ENCODE peak calls at places on chromosome 6, in four cellular contexts. One of them, this sample, is unnamed.

GRCh38 chr6:53628354-53629119 is 37.0 kb downstream of the KLHL31 start:
- DNase-seq in HepG2: no peak
- DNase-seq in GM12878: no peak
- DNase-seq in H1: no peak
- DNase-seq in this sample: no peak

GRCh38 chr6:56808871-56809359 is 146.0 kb upstream of the BEND6 start:
- DNase-seq in HepG2: no peak
- DNase-seq in GM12878: no peak
- DNase-seq in H1: no peak
- DNase-seq in this sample: no peak

GRCh38 chr6:127933852-127934840 is 33.3 kb upstream of the THEMIS start:
- DNase-seq in H1: no peak
- DNase-seq in HepG2: no peak
- DNase-seq in GM12878: no peak
- DNase-seq in this sample: no peak

GRCh38 chr6:98203170-98203806 is 631.1 kb upstream of the POU3F2 start:
- DNase-seq in H1: no peak
- DNase-seq in HepG2: no peak
- DNase-seq in GM12878: no peak
- DNase-seq in this sample: no peak

GRCh38 chr6:144796070-144796469 is 510.9 kb downstream of the UTRN start:
- DNase-seq in GM12878: no peak
- DNase-seq in H1: no peak
- DNase-seq in HepG2: no peak
- DNase-seq in this sample: no peak

GRCh38 chr6:37273697-37274096 is 15.8 kb upstream of the TMEM217 start:
- DNase-seq in GM12878: no peak
- DNase-seq in H1: no peak
- DNase-seq in HepG2: no peak
- DNase-seq in this sample: no peak

GRCh38 chr6:14549319-14549770 is 431.8 kb downstream of the CD83 start:
- DNase-seq in H1: no peak
- DNase-seq in GM12878: no peak
- DNase-seq in HepG2: no peak
- DNase-seq in this sample: no peak

GRCh38 chr6:43929511-43929910 is 159.5 kb downstream of the VEGFA start:
- DNase-seq in H1: no peak
- DNase-seq in HepG2: no peak
- DNase-seq in GM12878: no peak
- DNase-seq in this sample: no peak

GRCh38 chr6:160394654-160395035 is 46.5 kb downstream of the SLC22A3 start:
- DNase-seq in HepG2: peak; percentile 22
- DNase-seq in GM12878: no peak
- DNase-seq in H1: no peak
- DNase-seq in this sample: no peak

GRCh38 chr6:35363293-35363750 is 21.0 kb downstream of the PPARD start:
- DNase-seq in GM12878: no peak
- DNase-seq in HepG2: no peak
- DNase-seq in H1: no peak
- DNase-seq in this sample: peak; percentile 86

GRCh38 chr6:89239338-89239737 is 22.2 kb upstream of the GABRR1 start:
- DNase-seq in GM12878: no peak
- DNase-seq in H1: no peak
- DNase-seq in HepG2: no peak
- DNase-seq in this sample: peak; percentile 20

GRCh38 chr6:23106951-23107350 is 537.6 kb downstream of the HDGFL1 start:
- DNase-seq in GM12878: no peak
- DNase-seq in HepG2: no peak
- DNase-seq in H1: no peak
- DNase-seq in this sample: no peak

GRCh38 chr6:7461416-7461815 is 71.8 kb downstream of the RIOK1 start:
- DNase-seq in H1: no peak
- DNase-seq in HepG2: no peak
- DNase-seq in GM12878: no peak
- DNase-seq in this sample: no peak

GRCh38 chr6:111980168-111980567 is 73.7 kb upstream of the CCN6 start:
- DNase-seq in HepG2: no peak
- DNase-seq in GM12878: no peak
- DNase-seq in H1: no peak
- DNase-seq in this sample: no peak

DNA sequence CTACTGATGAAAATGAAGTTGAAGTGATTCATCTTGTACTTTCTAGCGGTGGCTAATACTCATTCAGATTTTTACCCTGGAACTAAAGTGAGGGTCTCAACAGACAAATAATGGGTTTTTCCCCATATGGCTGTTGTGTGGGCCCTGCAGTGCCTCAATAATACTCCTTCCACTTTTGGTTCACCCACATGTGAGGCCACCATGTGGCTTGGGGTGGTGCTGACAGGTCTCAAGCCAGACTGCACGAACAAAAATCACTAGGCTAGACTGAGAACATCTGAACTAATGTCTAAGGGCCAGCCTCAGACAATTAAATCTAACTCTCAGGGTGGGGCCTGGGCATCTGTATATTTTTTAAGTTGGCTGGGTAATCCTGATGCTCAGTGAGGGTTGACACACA is 7.9 kb upstream of the COL12A1 start:
- DNase-seq in GM12878: no peak
- DNase-seq in H1: no peak
- DNase-seq in HepG2: no peak
- DNase-seq in this sample: no peak
- TF ChIP-seq POLR2A in GM12878: no peak
- TF ChIP-seq POLR2A in H1: no peak
- TF ChIP-seq POLR2A in HepG2: no peak
- TF ChIP-seq POLR2A in this sample: no peak

GRCh38 chr6:11592289-11592906 is 54.8 kb downstream of the TMEM170B start:
- DNase-seq in H1: no peak
- DNase-seq in GM12878: no peak
- DNase-seq in HepG2: no peak
- DNase-seq in this sample: no peak
- TF ChIP-seq CBX5 in H1: no peak
- TF ChIP-seq CBX5 in GM12878: no peak
- TF ChIP-seq CBX5 in HepG2: no peak
- TF ChIP-seq CBX5 in this sample: no peak

DNA sequence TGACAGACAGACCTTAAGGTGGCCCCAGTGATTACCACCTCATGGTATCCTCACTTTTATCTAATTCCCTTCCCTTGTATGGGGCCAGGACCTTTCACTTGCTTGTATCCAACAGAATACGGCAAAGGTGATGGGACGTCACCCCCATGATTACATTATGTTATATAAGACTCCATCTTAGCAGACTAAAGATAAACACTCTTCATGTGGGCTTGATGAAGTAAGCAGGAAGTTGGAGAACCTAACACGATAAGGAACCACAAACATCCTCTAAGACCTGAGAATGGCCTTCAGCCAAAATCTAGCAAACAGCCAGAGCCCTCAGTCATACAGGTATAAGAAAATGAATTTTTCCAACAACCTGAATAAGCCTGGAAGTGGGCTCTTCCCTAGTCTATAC is 8.0 kb downstream of the SLC17A3 start:
- DNase-seq in GM12878: no peak
- DNase-seq in H1: no peak
- DNase-seq in HepG2: no peak
- DNase-seq in this sample: peak; percentile 14
- TF ChIP-seq HDAC6 in GM12878: no peak
- TF ChIP-seq HDAC6 in H1: no peak
- TF ChIP-seq HDAC6 in HepG2: no peak
- TF ChIP-seq HDAC6 in this sample: no peak

GRCh38 chr6:163983601-163984445 is 569.3 kb downstream of the QKI start:
- DNase-seq in GM12878: peak; percentile 5
- DNase-seq in H1: no peak
- DNase-seq in HepG2: no peak
- DNase-seq in this sample: no peak

GRCh38 chr6:163985710-163986109 is 571.2 kb downstream of the QKI start:
- DNase-seq in HepG2: no peak
- DNase-seq in H1: no peak
- DNase-seq in GM12878: no peak
- DNase-seq in this sample: no peak

GRCh38 chr6:163986313-163986712 is 571.8 kb downstream of the QKI start:
- DNase-seq in H1: no peak
- DNase-seq in HepG2: peak; percentile 35
- DNase-seq in GM12878: no peak
- DNase-seq in this sample: no peak

GRCh38 chr6:163984446-163984936 is 570.0 kb downstream of the QKI start:
- DNase-seq in HepG2: no peak
- DNase-seq in GM12878: peak; percentile 8
- DNase-seq in H1: no peak
- DNase-seq in this sample: no peak

DNA sequence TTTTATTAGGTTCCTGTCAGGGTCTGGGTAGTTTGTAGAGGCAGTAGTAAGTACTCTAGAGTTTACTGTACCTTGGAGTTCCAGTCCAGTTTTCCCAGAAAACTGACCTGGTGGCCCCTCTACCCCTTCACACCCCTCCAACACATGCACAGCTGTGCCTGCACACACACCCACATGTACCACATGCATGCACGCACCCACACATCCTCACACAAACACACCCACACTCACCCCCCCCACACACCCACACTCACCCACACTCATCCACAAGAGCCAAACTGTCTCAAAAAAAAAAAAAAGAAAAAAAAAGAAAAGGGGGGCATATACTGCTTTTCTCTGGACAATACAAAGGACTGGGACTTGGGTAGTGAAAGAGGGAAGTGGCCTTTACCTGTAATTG is 570.5 kb downstream of the QKI start:
- DNase-seq in HepG2: no peak
- DNase-seq in H1: no peak
- DNase-seq in GM12878: no peak
- DNase-seq in this sample: no peak
- TF ChIP-seq POLR2A in HepG2: no peak
- TF ChIP-seq POLR2A in H1: no peak
- TF ChIP-seq POLR2A in GM12878: no peak
- TF ChIP-seq POLR2A in this sample: no peak

DNA sequence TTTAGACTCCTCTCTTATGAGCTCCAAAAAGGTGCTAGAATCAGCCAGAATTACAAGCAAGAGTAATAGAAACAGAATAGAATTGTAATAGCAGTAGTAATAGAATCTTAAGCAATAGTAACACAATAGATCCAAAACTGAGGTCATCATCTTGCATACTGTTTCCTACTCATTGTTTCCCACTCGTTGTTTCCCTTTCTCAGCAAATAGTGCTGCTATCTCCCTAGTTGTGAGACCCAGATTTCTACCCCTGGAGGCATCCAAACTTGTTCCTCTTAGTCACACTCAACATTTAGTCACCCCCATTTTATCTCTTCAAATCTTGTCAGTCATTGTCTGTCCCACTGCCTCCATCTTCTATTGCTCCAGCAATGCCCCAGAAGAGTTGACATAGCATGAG is 356.9 kb upstream of the MARCKS start:
- DNase-seq in HepG2: no peak
- DNase-seq in H1: no peak
- DNase-seq in GM12878: no peak
- DNase-seq in this sample: no peak
- TF ChIP-seq CBX5 in HepG2: no peak
- TF ChIP-seq CBX5 in H1: no peak
- TF ChIP-seq CBX5 in GM12878: no peak
- TF ChIP-seq CBX5 in this sample: no peak

GRCh38 chr6:154257074-154257473 is 99.5 kb downstream of the IPCEF1 start:
- DNase-seq in H1: no peak
- DNase-seq in GM12878: no peak
- DNase-seq in HepG2: no peak
- DNase-seq in this sample: no peak

GRCh38 chr6:154252676-154253075 is 103.9 kb downstream of the IPCEF1 start:
- DNase-seq in HepG2: no peak
- DNase-seq in GM12878: no peak
- DNase-seq in H1: no peak
- DNase-seq in this sample: no peak

GRCh38 chr6:154261688-154262397 is 94.8 kb downstream of the IPCEF1 start:
- DNase-seq in GM12878: no peak
- DNase-seq in HepG2: no peak
- DNase-seq in H1: no peak
- DNase-seq in this sample: no peak

GRCh38 chr6:154258064-154258757 is 98.4 kb downstream of the IPCEF1 start:
- DNase-seq in H1: no peak
- DNase-seq in HepG2: no peak
- DNase-seq in GM12878: no peak
- DNase-seq in this sample: no peak
- TF ChIP-seq HDAC6 in H1: no peak
- TF ChIP-seq HDAC6 in HepG2: no peak
- TF ChIP-seq HDAC6 in GM12878: no peak
- TF ChIP-seq HDAC6 in this sample: no peak

GRCh38 chr6:122789078-122789861 is at the start of gene SMPDL3A:
- DNase-seq in H1: peak; percentile 90
- DNase-seq in HepG2: peak; percentile 76
- DNase-seq in GM12878: no peak
- DNase-seq in this sample: peak; percentile 60
- TF ChIP-seq POLR2A in H1: peak; percentile 33
- TF ChIP-seq POLR2A in HepG2: peak; percentile 72
- TF ChIP-seq POLR2A in GM12878: no peak
- TF ChIP-seq POLR2A in this sample: peak; percentile 31

GRCh38 chr6:138546733-138547185 is 47.5 kb upstream of the NHSL1 start:
- DNase-seq in H1: no peak
- DNase-seq in GM12878: no peak
- DNase-seq in HepG2: peak; percentile 67
- DNase-seq in this sample: no peak
- TF ChIP-seq CBX5 in H1: no peak
- TF ChIP-seq CBX5 in GM12878: no peak
- TF ChIP-seq CBX5 in HepG2: no peak
- TF ChIP-seq CBX5 in this sample: no peak

DNA sequence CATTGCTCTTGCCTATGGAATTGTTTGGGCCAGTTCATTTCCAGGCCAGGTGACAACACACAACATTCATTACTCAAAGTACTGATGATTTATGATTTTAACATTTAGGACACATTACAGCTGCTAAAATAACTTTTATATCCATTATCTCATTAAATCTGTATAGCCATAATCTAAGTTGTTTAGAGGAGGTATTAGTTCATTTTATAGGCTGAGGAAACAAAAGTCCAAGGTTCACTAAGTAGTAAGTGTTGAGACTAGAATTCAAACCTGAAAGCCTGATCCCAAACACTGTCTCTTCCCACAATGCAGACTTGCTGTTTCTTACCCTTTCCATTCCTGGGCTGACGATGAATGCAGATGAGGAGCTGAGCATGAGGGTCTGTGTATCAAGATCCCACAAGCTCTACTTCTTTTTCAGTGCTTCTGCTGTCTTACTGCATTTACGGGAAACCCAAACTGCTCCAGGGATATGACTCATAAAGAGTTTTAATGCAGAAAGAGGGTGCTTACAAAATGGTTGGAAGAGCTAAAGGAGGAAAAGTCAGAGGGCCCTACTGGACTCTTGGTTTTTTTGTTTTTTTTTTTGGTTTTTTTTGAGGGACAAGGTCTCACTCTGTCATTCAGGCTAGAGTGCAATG is 17.9 kb downstream of the TENT5A start:
- DNase-seq in HepG2: no peak
- DNase-seq in GM12878: no peak
- DNase-seq in H1: no peak
- DNase-seq in this sample: no peak
- TF ChIP-seq HDAC6 in HepG2: no peak
- TF ChIP-seq HDAC6 in GM12878: no peak
- TF ChIP-seq HDAC6 in H1: no peak
- TF ChIP-seq HDAC6 in this sample: no peak